ENCODE peak calls at places on chromosomes 11 and 22, in five cellular contexts. One of them, this sample, is unnamed.

GRCh38 chr22:19235874-19236273 is 55.6 kb downstream of the CLTCL1 start:
- DNase-seq in H9: no peak
- DNase-seq in H1: no peak
- DNase-seq in trophoblast cell: no peak
- DNase-seq in neuronal stem cell: no peak
- DNase-seq in this sample: no peak

GRCh38 chr11:9601041-9601875 is 27.8 kb downstream of the WEE1 start:
- DNase-seq in H9: peak; percentile 69
- DNase-seq in neuronal stem cell: no peak
- DNase-seq in H1: no peak
- DNase-seq in trophoblast cell: no peak
- DNase-seq in this sample: peak; percentile 82

GRCh38 chr22:50261615-50262459 is at the start of gene MAPK12:
- DNase-seq in H1: no peak
- DNase-seq in trophoblast cell: no peak
- DNase-seq in H9: peak; percentile 63
- DNase-seq in neuronal stem cell: peak; percentile 71
- DNase-seq in this sample: peak; percentile 49

GRCh38 chr22:19523240-19524169 is 705 bp downstream of the CLDN5 start:
- DNase-seq in H9: peak; percentile 69
- DNase-seq in neuronal stem cell: peak; percentile 48
- DNase-seq in H1: no peak
- DNase-seq in trophoblast cell: no peak
- DNase-seq in this sample: peak; percentile 45

GRCh38 chr11:28026634-28027290 is 81.2 kb downstream of the KIF18A start:
- DNase-seq in H1: no peak
- DNase-seq in H9: no peak
- DNase-seq in trophoblast cell: no peak
- DNase-seq in neuronal stem cell: no peak
- DNase-seq in this sample: no peak

GRCh38 chr11:45092901-45093760 is 53.3 kb upstream of the PRDM11 start:
- DNase-seq in H1: no peak
- DNase-seq in trophoblast cell: no peak
- DNase-seq in neuronal stem cell: no peak
- DNase-seq in H9: peak; percentile 18
- DNase-seq in this sample: peak; percentile 94

GRCh38 chr11:117143390-117143789 is 697 bp upstream of the PAFAH1B2 start:
- DNase-seq in H1: no peak
- DNase-seq in H9: no peak
- DNase-seq in trophoblast cell: no peak
- DNase-seq in neuronal stem cell: peak; percentile 15
- DNase-seq in this sample: peak; percentile 44

GRCh38 chr11:2210366-2211112 is 38.9 kb upstream of the TH start:
- DNase-seq in neuronal stem cell: no peak
- DNase-seq in H9: peak; percentile 21
- DNase-seq in H1: no peak
- DNase-seq in trophoblast cell: no peak
- DNase-seq in this sample: no peak

GRCh38 chr11:69032833-69033232 is 15.9 kb upstream of the TPCN2 start:
- DNase-seq in H1: no peak
- DNase-seq in neuronal stem cell: no peak
- DNase-seq in H9: no peak
- DNase-seq in trophoblast cell: no peak
- DNase-seq in this sample: no peak

GRCh38 chr11:75422248-75423231 is 10.5 kb downstream of the KLHL35 start:
- DNase-seq in H1: no peak
- DNase-seq in H9: no peak
- DNase-seq in trophoblast cell: no peak
- DNase-seq in neuronal stem cell: no peak
- DNase-seq in this sample: no peak

GRCh38 chr11:17683378-17684161 is 35.8 kb upstream of the MYOD1 start:
- DNase-seq in trophoblast cell: peak; percentile 95
- DNase-seq in neuronal stem cell: no peak
- DNase-seq in H1: no peak
- DNase-seq in H9: no peak
- DNase-seq in this sample: peak; percentile 37

GRCh38 chr22:28464179-28464578 is 215.5 kb downstream of the TTC28 start:
- DNase-seq in H9: no peak
- DNase-seq in neuronal stem cell: no peak
- DNase-seq in trophoblast cell: no peak
- DNase-seq in H1: no peak
- DNase-seq in this sample: no peak

GRCh38 chr11:102864724-102865123 is 10.1 kb downstream of the MMP12 start:
- DNase-seq in H1: no peak
- DNase-seq in trophoblast cell: no peak
- DNase-seq in H9: no peak
- DNase-seq in neuronal stem cell: no peak
- DNase-seq in this sample: no peak

GRCh38 chr11:126328444-126328843 is 24.6 kb downstream of the DCPS start:
- DNase-seq in neuronal stem cell: no peak
- DNase-seq in H9: no peak
- DNase-seq in H1: no peak
- DNase-seq in trophoblast cell: no peak
- DNase-seq in this sample: no peak

GRCh38 chr11:102926946-102927623 is 28.4 kb downstream of the MMP13 start:
- DNase-seq in H1: no peak
- DNase-seq in trophoblast cell: no peak
- DNase-seq in H9: no peak
- DNase-seq in neuronal stem cell: no peak
- DNase-seq in this sample: no peak

GRCh38 chr22:25367756-25368155 is 148.3 kb downstream of the CRYBB2 start:
- DNase-seq in H9: no peak
- DNase-seq in trophoblast cell: no peak
- DNase-seq in neuronal stem cell: no peak
- DNase-seq in H1: no peak
- DNase-seq in this sample: no peak

GRCh38 chr11:41222236-41222635 is 237.2 kb downstream of the LRRC4C start:
- DNase-seq in neuronal stem cell: no peak
- DNase-seq in H9: no peak
- DNase-seq in trophoblast cell: no peak
- DNase-seq in H1: no peak
- DNase-seq in this sample: no peak

GRCh38 chr11:78354741-78355705 is 62.6 kb downstream of the GAB2 start:
- DNase-seq in neuronal stem cell: no peak
- DNase-seq in H9: no peak
- DNase-seq in trophoblast cell: no peak
- DNase-seq in H1: no peak
- DNase-seq in this sample: peak; percentile 31

GRCh38 chr11:62786318-62787004 is 741 bp upstream of the TMEM179B start:
- DNase-seq in H1: peak; percentile 64
- DNase-seq in H9: peak; percentile 95
- DNase-seq in trophoblast cell: peak; percentile 86
- DNase-seq in neuronal stem cell: peak; percentile 88
- DNase-seq in this sample: peak; percentile 88

GRCh38 chr11:88352139-88352538 is 14.6 kb upstream of the CTSC start:
- DNase-seq in H1: no peak
- DNase-seq in neuronal stem cell: no peak
- DNase-seq in trophoblast cell: no peak
- DNase-seq in H9: no peak
- DNase-seq in this sample: peak; percentile 19

DNA sequence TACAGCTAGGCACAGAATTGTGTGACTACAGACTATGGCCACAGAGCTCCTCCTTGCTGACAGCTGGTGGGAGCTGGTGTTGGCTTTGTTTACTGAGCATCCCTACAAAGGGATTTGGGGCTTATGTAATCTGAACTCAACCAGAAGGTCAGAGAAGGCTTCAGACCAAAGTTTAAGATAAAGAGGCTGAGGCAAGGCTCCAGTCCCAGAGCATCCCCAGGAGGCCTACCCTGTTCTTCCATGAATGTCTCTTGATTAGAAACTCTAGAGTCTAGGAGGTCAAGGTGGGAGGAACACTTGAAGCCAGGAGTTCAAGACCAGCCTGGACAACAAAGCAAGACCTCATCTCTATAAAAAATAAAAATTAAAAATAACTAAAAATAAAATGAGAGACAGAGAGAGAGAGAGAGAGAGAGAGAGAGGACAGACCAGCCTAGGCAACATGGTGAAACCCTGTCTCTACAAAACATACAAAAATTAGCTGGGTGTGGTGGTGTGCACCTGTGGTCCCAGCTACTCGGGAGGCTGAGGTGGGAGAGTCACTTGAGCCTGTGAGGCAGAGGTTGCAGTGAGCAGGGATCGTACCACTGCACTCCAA is 125.5 kb upstream of the SERPIND1 start:
- DNase-seq in trophoblast cell: no peak
- DNase-seq in neuronal stem cell: no peak
- DNase-seq in H9: peak; percentile 10
- DNase-seq in H1: no peak
- DNase-seq in this sample: no peak
- H2BK12ac ChIP-seq in trophoblast cell: no peak overlapping the region
- H2BK12ac ChIP-seq in neuronal stem cell: no peak overlapping the region
- H2BK12ac ChIP-seq in H9: no peak overlapping the region
- H2BK12ac ChIP-seq in H1: no peak overlapping the region
- H2BK12ac ChIP-seq in this sample: no peak overlapping the region

GRCh38 chr11:48090174-48090573 is 109.8 kb downstream of the PTPRJ start:
- DNase-seq in neuronal stem cell: no peak
- DNase-seq in trophoblast cell: no peak
- DNase-seq in H9: no peak
- DNase-seq in H1: no peak
- DNase-seq in this sample: no peak

GRCh38 chr11:48085688-48086087 is 105.3 kb downstream of the PTPRJ start:
- DNase-seq in neuronal stem cell: no peak
- DNase-seq in trophoblast cell: no peak
- DNase-seq in H9: no peak
- DNase-seq in H1: no peak
- DNase-seq in this sample: no peak

GRCh38 chr11:48087974-48088681 is 107.8 kb downstream of the PTPRJ start:
- DNase-seq in H9: no peak
- DNase-seq in neuronal stem cell: no peak
- DNase-seq in trophoblast cell: no peak
- DNase-seq in H1: no peak
- DNase-seq in this sample: no peak

GRCh38 chr11:48088682-48089050 is 108.3 kb downstream of the PTPRJ start:
- DNase-seq in trophoblast cell: no peak
- DNase-seq in H9: no peak
- DNase-seq in H1: no peak
- DNase-seq in neuronal stem cell: no peak
- DNase-seq in this sample: no peak

GRCh38 chr11:48087422-48087821 is 107.1 kb downstream of the PTPRJ start:
- DNase-seq in trophoblast cell: no peak
- DNase-seq in neuronal stem cell: no peak
- DNase-seq in H9: no peak
- DNase-seq in H1: no peak
- DNase-seq in this sample: no peak
- H2AK5ac ChIP-seq in trophoblast cell: no peak overlapping the region
- H2AK5ac ChIP-seq in neuronal stem cell: no peak overlapping the region
- H2AK5ac ChIP-seq in H9: no peak overlapping the region
- H2AK5ac ChIP-seq in H1: no peak overlapping the region
- H2AK5ac ChIP-seq in this sample: no peak overlapping the region

GRCh38 chr11:86972734-86973133 is 17.5 kb upstream of the FZD4 start:
- DNase-seq in H1: no peak
- DNase-seq in trophoblast cell: no peak
- DNase-seq in H9: no peak
- DNase-seq in neuronal stem cell: no peak
- DNase-seq in this sample: no peak

GRCh38 chr11:86969258-86969657 is 14.1 kb upstream of the FZD4 start:
- DNase-seq in trophoblast cell: no peak
- DNase-seq in H9: no peak
- DNase-seq in H1: no peak
- DNase-seq in neuronal stem cell: no peak
- DNase-seq in this sample: no peak
- H2BK12ac ChIP-seq in trophoblast cell: no peak overlapping the region
- H2BK12ac ChIP-seq in H9: no peak overlapping the region
- H2BK12ac ChIP-seq in H1: no peak overlapping the region
- H2BK12ac ChIP-seq in neuronal stem cell: no peak overlapping the region
- H2BK12ac ChIP-seq in this sample: no peak overlapping the region

DNA sequence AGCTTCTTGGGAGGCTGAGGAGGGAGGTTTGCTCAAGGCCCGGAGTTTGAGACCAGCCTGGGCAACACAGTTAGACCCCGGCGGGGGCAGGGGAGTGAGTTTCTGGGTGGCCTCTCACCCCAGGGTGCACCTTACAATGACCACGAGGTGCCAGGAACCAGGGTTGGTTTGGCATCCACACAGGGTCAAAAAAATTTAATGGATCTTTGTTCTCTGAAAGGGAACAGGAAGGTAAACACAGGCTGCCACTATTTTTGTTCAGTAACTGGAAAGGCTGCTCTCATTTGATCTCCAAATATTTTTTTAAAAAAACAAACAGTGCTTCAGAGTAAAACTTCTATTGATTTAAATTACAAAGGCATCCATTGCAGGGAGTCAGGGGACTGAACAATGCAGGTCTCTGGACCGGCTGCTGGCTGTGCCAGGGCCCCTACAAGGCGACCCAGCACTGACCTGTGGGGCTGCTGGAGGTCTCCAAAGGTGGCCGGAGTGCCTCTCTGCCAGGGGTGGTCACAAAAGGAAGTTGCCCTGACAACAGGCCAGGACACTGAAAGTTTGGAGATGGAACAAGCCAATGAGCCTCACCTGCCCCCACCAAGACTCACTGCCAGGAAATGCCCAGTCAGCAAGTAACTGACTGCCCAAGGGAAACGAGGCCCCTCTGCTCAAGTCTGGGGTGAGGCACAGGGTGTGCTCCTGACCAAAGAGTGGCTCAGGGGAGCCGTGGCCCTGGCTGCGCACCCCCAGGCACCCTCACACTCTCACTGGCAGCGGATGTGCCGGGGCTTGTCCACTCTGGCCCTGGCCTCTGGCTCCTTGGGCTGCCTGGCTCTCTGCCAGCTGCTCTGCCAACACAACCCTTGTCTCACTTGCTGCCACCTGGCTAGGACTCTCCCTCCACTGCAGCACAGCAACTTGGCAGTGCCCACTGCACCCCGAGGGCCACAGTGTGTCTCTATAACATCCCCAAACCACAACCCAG is 51.8 kb downstream of the ARFGAP3 start:
- DNase-seq in H1: no peak
- DNase-seq in trophoblast cell: no peak
- DNase-seq in H9: peak; percentile 34
- DNase-seq in neuronal stem cell: no peak
- DNase-seq in this sample: no peak
- H2AK5ac ChIP-seq in H1: peak overlapping the region; percentile 9
- H2AK5ac ChIP-seq in trophoblast cell: no peak overlapping the region
- H2AK5ac ChIP-seq in H9: no peak overlapping the region
- H2AK5ac ChIP-seq in neuronal stem cell: peak overlapping the region; percentile 93
- H2AK5ac ChIP-seq in this sample: peak overlapping the region; percentile 79

GRCh38 chr22:31150615-31151014 is 9.4 kb upstream of the RNF185 start:
- DNase-seq in H9: no peak
- DNase-seq in H1: no peak
- DNase-seq in neuronal stem cell: no peak
- DNase-seq in trophoblast cell: no peak
- DNase-seq in this sample: no peak
- H2BK12ac ChIP-seq in H9: no peak overlapping the region
- H2BK12ac ChIP-seq in H1: no peak overlapping the region
- H2BK12ac ChIP-seq in neuronal stem cell: no peak overlapping the region
- H2BK12ac ChIP-seq in trophoblast cell: peak overlapping the region; percentile 37
- H2BK12ac ChIP-seq in this sample: no peak overlapping the region

GRCh38 chr22:45515678-45516077 is 13.0 kb downstream of the FBLN1 start:
- DNase-seq in H9: no peak
- DNase-seq in H1: no peak
- DNase-seq in neuronal stem cell: no peak
- DNase-seq in trophoblast cell: peak; percentile 42
- DNase-seq in this sample: no peak
- H2AK5ac ChIP-seq in H9: no peak overlapping the region
- H2AK5ac ChIP-seq in H1: no peak overlapping the region
- H2AK5ac ChIP-seq in neuronal stem cell: peak overlapping the region; percentile 32
- H2AK5ac ChIP-seq in trophoblast cell: no peak overlapping the region
- H2AK5ac ChIP-seq in this sample: peak overlapping the region; percentile 13

GRCh38 chr22:49021926-49022815 is 805.5 kb downstream of the BRD1 start:
- DNase-seq in H9: no peak
- DNase-seq in H1: no peak
- DNase-seq in neuronal stem cell: no peak
- DNase-seq in trophoblast cell: no peak
- DNase-seq in this sample: no peak
- H2BK12ac ChIP-seq in H9: no peak overlapping the region
- H2BK12ac ChIP-seq in H1: no peak overlapping the region
- H2BK12ac ChIP-seq in neuronal stem cell: no peak overlapping the region
- H2BK12ac ChIP-seq in trophoblast cell: no peak overlapping the region
- H2BK12ac ChIP-seq in this sample: no peak overlapping the region

This sample was measured in mesenchymal stem cell.